ENCODE peak calls at places on chromosomes 5 and 9, in nine cellular contexts. A is psoas muscle, V is NB4, S is kidney epithelial cell, O is epithelial cell of esophagus, H is left ventricle myocardium inferior, Y is astrocyte, J is tibial nerve, R is MM.1S. C is an unnamed sample.

GRCh38 chr9:21579743-21580142 is 97.6 kb upstream of the IFNE start:
- DNase-seq in A (no peak), V (no peak), S (no peak), O (no peak), H (no peak), Y (no peak), J (no peak), R (no peak), C (no peak)

GRCh38 chr9:131530546-131530929 is 525 bp downstream of the UCK1 start:
- DNase-seq in A (peak), V (no peak), S (no peak), O (peak), H (peak), Y (no peak), J (no peak), R (peak), C (no peak)

GRCh38 chr9:122904466-122904822 is 715 bp downstream of the RC3H2 start:
- DNase-seq in A (peak), V (peak), S (no peak), O (peak), H (no peak), Y (peak), J (no peak), R (peak), C (no peak)

GRCh38 chr9:112654282-112654681 is 63.6 kb downstream of the INIP start:
- DNase-seq in A (no peak), V (no peak), S (no peak), O (no peak), H (no peak), Y (no peak), J (no peak), R (no peak), C (no peak)

GRCh38 chr5:122907238-122907637 is 61.8 kb downstream of the SNX24 start:
- DNase-seq in A (no peak), V (no peak), S (no peak), O (peak), H (no peak), Y (peak), J (no peak), R (no peak), C (no peak)

GRCh38 chr5:14557203-14557725 is 24.3 kb upstream of the OTULINL start:
- DNase-seq in A (no peak), V (no peak), S (no peak), O (no peak), H (peak), Y (no peak), J (no peak), R (no peak), C (no peak)

GRCh38 chr9:84542554-84542953 is 127.0 kb upstream of the NTRK2 start:
- DNase-seq in A (no peak), V (no peak), S (no peak), O (no peak), H (no peak), Y (no peak), J (no peak), R (no peak), C (no peak)

GRCh38 chr9:10050016-10050415 is 562.8 kb downstream of the PTPRD start:
- DNase-seq in A (no peak), V (peak), S (peak), O (peak), H (no peak), Y (peak), J (no peak), R (no peak), C (no peak)

GRCh38 chr9:129437626-129438323 is 183.1 kb downstream of the C9orf50 start:
- DNase-seq in A (no peak), V (no peak), S (no peak), O (no peak), H (no peak), Y (no peak), J (no peak), R (no peak), C (no peak)
- TF ChIP-seq CTCF in A (no peak), V (no peak), S (no peak), O (no peak), H (no peak), Y (no peak), J (no peak), R (no peak), C (no peak)

GRCh38 chr5:108263338-108263737 is 118.6 kb downstream of the FBXL17 start:
- DNase-seq in A (no peak), V (no peak), S (no peak), O (no peak), H (no peak), Y (no peak), J (no peak), R (no peak), C (no peak)

GRCh38 chr5:108259306-108259705 is 122.6 kb downstream of the FBXL17 start:
- DNase-seq in A (no peak), V (no peak), S (no peak), O (peak), H (no peak), Y (peak), J (no peak), R (no peak), C (no peak)

GRCh38 chr5:108258001-108258400 is 123.9 kb downstream of the FBXL17 start:
- DNase-seq in A (no peak), V (no peak), S (no peak), O (peak), H (no peak), Y (peak), J (no peak), R (no peak), C (no peak)

GRCh38 chr5:108260105-108260857 is 121.6 kb downstream of the FBXL17 start:
- DNase-seq in A (peak), V (peak), S (peak), O (peak), H (peak), Y (peak), J (peak), R (peak), C (peak)

DNA sequence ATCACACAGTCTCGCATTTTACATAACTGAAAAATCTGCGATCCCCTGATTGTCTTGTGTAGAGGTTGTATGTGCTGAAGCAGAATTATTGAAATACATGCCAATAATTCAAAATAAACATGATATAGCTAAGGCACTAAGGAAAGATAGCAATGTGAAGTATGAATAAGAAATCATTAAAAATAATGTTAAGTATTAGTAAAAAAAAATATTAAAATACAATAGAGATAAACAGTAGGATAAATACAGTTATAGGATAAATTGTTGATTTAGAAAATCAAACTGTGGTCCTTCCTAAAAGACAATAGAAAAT is 121.1 kb downstream of the FBXL17 start:
- DNase-seq in A (no peak), V (no peak), S (no peak), O (no peak), H (no peak), Y (no peak), J (no peak), R (no peak), C (no peak)
- H3K4me3 ChIP-seq in A (no peak), V (no peak), S (no peak), O (no peak), H (no peak), Y (peak), J (no peak), R (no peak), C (no peak)

GRCh38 chr5:121630402-121630801 is 221.3 kb upstream of the FTMT start:
- DNase-seq in A (no peak), V (no peak), S (no peak), O (peak), H (no peak), Y (no peak), J (no peak), R (no peak), C (no peak)
- TF ChIP-seq CTCF in A (peak), V (no peak), S (peak), O (peak), H (peak), Y (no peak), J (no peak), R (no peak), C (no peak)

DNA sequence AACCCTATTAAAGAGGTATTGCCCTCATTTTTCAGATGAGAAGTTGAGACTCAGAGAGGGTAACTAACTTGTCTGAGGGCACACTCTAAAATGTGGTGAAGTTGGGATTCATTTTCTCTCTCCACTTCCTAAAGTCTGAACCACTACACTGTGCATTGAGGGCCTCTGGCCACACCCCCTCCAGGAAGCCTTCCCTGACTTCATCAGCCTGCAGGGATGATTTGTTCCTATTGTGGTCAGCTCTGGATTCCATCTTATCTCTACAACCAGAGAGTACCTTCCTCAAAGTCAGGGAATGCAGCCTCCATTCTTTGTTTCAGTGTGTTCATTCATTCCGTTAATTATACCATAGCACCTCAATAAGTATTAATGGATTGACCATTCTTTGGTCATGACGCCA is 356.0 kb upstream of the PANK3 start:
- DNase-seq in A (no peak), V (no peak), S (no peak), O (no peak), H (no peak), Y (peak), J (no peak), R (no peak), C (no peak)
- H3K4me3 ChIP-seq in A (no peak), V (no peak), S (no peak), O (no peak), H (no peak), Y (no peak), J (no peak), R (no peak), C (no peak)

GRCh38 chr5:157137691-157138090 is 5.0 kb downstream of the MED7 start:
- DNase-seq in A (no peak), V (no peak), S (no peak), O (peak), H (no peak), Y (no peak), J (no peak), R (no peak), C (no peak)

GRCh38 chr5:157130933-157131332 is 11.7 kb downstream of the MED7 start:
- DNase-seq in A (no peak), V (peak), S (no peak), O (peak), H (no peak), Y (no peak), J (no peak), R (peak), C (no peak)

DNA sequence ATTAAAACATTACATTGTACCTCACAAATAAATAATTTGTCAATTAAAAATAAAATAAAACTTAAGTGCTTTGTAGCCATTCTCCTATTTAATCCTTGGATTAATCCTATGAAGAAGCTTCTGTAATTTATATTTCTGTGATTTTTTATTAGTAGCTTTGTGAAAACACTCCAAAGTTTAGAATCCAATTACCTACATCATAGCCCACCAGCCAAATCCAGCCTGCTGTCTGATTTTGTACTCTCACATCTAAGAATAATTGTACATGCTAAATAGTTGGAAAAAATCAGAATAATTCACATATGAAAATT is 10.4 kb downstream of the MED7 start:
- DNase-seq in A (no peak), V (no peak), S (no peak), O (no peak), H (no peak), Y (no peak), J (no peak), R (no peak), C (no peak)
- TF ChIP-seq CTCF in A (no peak), V (no peak), S (no peak), O (no peak), H (no peak), Y (no peak), J (no peak), R (no peak), C (no peak)